ENCODE peak calls at places on chromosomes 3 and 15, in six cellular contexts. W is CD4-positive, alpha-beta T cell; C is left colon; H is hepatic stellate cell; O is nucleus accumbens; K is dorsolateral prefrontal cortex. E is an unnamed sample.

GRCh38 chr3:38998086-38998485 is 53.7 kb downstream of the SCN11A start:
- DNase-seq in O (no peak), K (no peak), W (no peak), H (no peak), C (no peak), E (no peak)

GRCh38 chr3:33146791-33147445 is 33.1 kb downstream of the CRTAP start:
- DNase-seq in W (no peak), O (peak), C (no peak), K (peak), H (peak), E (no peak)

GRCh38 chr15:33489335-33489734 is 178.6 kb downstream of the RYR3 start:
- DNase-seq in C (no peak), W (no peak), K (no peak), H (no peak), O (no peak), E (no peak)

GRCh38 chr3:52220380-52221026 is 4.9 kb downstream of the TLR9 start:
- DNase-seq in C (peak), H (peak), O (peak), K (peak), W (peak), E (peak)

GRCh38 chr3:189096092-189096491 is 75.7 kb upstream of the TPRG1 start:
- DNase-seq in H (no peak), W (no peak), K (no peak), O (no peak), C (no peak), E (no peak)

GRCh38 chr3:8503461-8503860 is 1.8 kb downstream of the LMCD1 start:
- DNase-seq in H (no peak), K (no peak), W (no peak), O (no peak), C (no peak), E (no peak)

GRCh38 chr3:191148131-191148530 is 50.9 kb upstream of the OSTN start:
- DNase-seq in O (no peak), K (no peak), W (no peak), H (no peak), C (no peak), E (no peak)

GRCh38 chr15:74790080-74790916 is 8.4 kb downstream of the CSK start:
- DNase-seq in C (peak), O (peak), H (peak), K (peak), W (no peak), E (no peak)

GRCh38 chr15:47565986-47566385 is 151.3 kb upstream of the SEMA6D start:
- DNase-seq in W (no peak), K (no peak), C (no peak), O (no peak), H (no peak), E (no peak)

GRCh38 chr15:43198992-43199391 is 13.8 kb downstream of the CCNDBP1 start:
- DNase-seq in H (no peak), O (no peak), C (no peak), K (no peak), W (no peak), E (no peak)